ENCODE peak calls at places on chromosomes 6 and 20, in ten cellular contexts. I is esophagus squamous epithelium; S is hepatocyte; Z is fibroblast of lung; A is neural progenitor cell; X is CD8-positive, alpha-beta T cell; H is transverse colon; G is foreskin keratinocyte; B is OCI-LY7; E is effector memory CD4-positive, alpha-beta T cell. K is an unnamed sample.

GRCh38 chr20:2838847-2839671 is 1.4 kb downstream of the PCED1A start:
- DNase-seq in I (no peak), S (no peak), Z (no peak), A (no peak), X (no peak), H (no peak), G (no peak), B (no peak), E (no peak), K (no peak)

GRCh38 chr6:61200444-61200843 is 1085.6 kb downstream of the KHDRBS2 start:
- DNase-seq in I (no peak), S (no peak), Z (no peak), A (no peak), X (no peak), H (no peak), G (no peak), B (no peak), E (no peak), K (no peak)

GRCh38 chr20:62120990-62121775 is 1.1 kb upstream of the LSM14B start:
- DNase-seq in I (no peak), S (no peak), Z (no peak), A (peak; percentile 18), X (no peak), H (peak; percentile 66), G (peak; percentile 47), B (peak; percentile 71), E (no peak), K (no peak)

GRCh38 chr6:166379800-166380199 is 2.9 kb downstream of the MPC1 start:
- DNase-seq in I (no peak), S (no peak), Z (no peak), A (no peak), X (no peak), H (no peak), G (no peak), B (no peak), E (no peak), K (no peak)

GRCh38 chr20:50309280-50309763 is 118.7 kb downstream of the CEBPB start:
- DNase-seq in I (no peak), S (no peak), Z (peak; percentile 57), A (no peak), X (no peak), H (no peak), G (no peak), B (no peak), E (no peak), K (no peak)

GRCh38 chr20:14401479-14402138 is 64.2 kb upstream of the FLRT3 start:
- DNase-seq in I (no peak), S (no peak), Z (no peak), A (peak; percentile 51), X (no peak), H (no peak), G (no peak), B (no peak), E (no peak), K (peak; percentile 68)

GRCh38 chr20:38304845-38305447 is 990 bp downstream of the BPI start:
- DNase-seq in I (no peak), S (no peak), Z (no peak), A (peak; percentile 36), X (no peak), H (no peak), G (no peak), B (peak; percentile 8), E (no peak), K (peak; percentile 65)

GRCh38 chr20:33859157-33859695 is 48.1 kb downstream of the CHMP4B start:
- DNase-seq in I (no peak), S (no peak), Z (no peak), A (no peak), X (peak; percentile 48), H (peak; percentile 52), G (no peak), B (peak; percentile 66), E (peak; percentile 11), K (no peak)

GRCh38 chr6:17470953-17471335 is 77.5 kb downstream of the CAP2 start:
- DNase-seq in I (no peak), S (peak; percentile 23), Z (peak; percentile 70), A (no peak), X (no peak), H (no peak), G (peak; percentile 47), B (no peak), E (no peak), K (no peak)

GRCh38 chr20:17875981-17876385 is 92.6 kb downstream of the SNX5 start:
- DNase-seq in I (no peak), S (peak; percentile 66), Z (no peak), A (peak; percentile 39), X (no peak), H (no peak), G (no peak), B (no peak), E (no peak), K (no peak)

GRCh38 chr6:29981211-29981812 is 39.0 kb downstream of the HLA-A start:
- DNase-seq in I (no peak), S (no peak), Z (no peak), A (no peak), X (no peak), H (peak; percentile 49), G (no peak), B (no peak), E (no peak), K (no peak)

GRCh38 chr6:17280552-17281090 is 540 bp upstream of the RBM24 start:
- DNase-seq in I (no peak), S (peak; percentile 62), Z (peak; percentile 44), A (peak; percentile 84), X (peak; percentile 16), H (peak; percentile 38), G (no peak), B (no peak), E (no peak), K (peak; percentile 91)

GRCh38 chr20:46305331-46305972 is 2.8 kb downstream of the CDH22 start:
- DNase-seq in I (no peak), S (no peak), Z (no peak), A (no peak), X (no peak), H (no peak), G (no peak), B (no peak), E (no peak), K (no peak)

GRCh38 chr6:158322724-158323560 is 10.7 kb downstream of the TULP4 start:
- DNase-seq in I (no peak), S (peak; percentile 52), Z (peak; percentile 85), A (no peak), X (no peak), H (no peak), G (peak; percentile 86), B (no peak), E (no peak), K (no peak)
- H3K27ac ChIP-seq in I (peak overlapping the region; percentile 34), S (peak overlapping the region; percentile 84), Z (no peak overlapping the region), A (peak overlapping the region; percentile 26), X (no peak overlapping the region), H (peak overlapping the region; percentile 17), G (peak overlapping the region; percentile 7), B (no peak overlapping the region), E (no peak overlapping the region), K (no peak overlapping the region)

DNA sequence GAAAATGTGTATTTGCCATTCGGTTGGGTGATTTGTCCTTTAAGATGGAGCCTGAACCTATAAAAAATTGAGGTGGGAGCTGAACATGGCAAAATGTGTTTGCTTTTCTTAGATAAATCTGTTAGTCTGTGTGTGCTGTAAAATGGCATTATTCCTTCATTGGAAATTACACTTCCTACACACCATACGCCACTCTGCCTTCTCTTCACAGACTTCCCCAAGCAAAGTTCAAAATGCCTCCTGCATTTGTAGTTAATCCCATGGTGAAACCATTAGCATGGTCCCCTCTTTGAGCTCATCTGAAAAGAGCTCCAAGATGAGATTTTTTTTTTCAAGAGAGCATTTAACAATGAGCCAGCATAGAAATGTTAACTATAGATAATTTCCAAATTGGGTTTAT is 561 bp downstream of the ADTRP start:
- DNase-seq in I (no peak), S (no peak), Z (no peak), A (no peak), X (no peak), H (no peak), G (no peak), B (no peak), E (no peak), K (no peak)
- H3K27ac ChIP-seq in I (no peak overlapping the region), S (peak overlapping the region; percentile 81), Z (no peak overlapping the region), A (no peak overlapping the region), X (no peak overlapping the region), H (peak overlapping the region; percentile 83), G (no peak overlapping the region), B (no peak overlapping the region), E (no peak overlapping the region), K (no peak overlapping the region)

DNA sequence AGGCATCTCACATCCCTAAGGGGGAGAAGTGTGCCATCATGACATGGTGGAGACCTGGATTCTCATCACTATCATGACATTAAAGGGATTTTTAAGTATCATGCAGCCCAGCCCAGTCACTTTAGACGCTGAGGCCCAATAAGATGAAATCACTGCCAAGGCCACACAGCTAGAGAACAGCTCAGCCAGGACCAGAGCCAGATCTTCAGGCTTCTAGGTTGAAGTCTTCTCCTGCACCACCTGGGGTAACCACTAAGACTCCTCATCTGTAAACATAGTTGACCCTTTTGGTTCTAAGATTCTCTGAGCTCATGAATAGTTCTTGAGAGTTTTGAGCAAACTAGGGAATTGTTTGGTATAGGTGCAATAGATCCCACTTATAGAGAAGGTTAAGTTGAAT is 125.1 kb downstream of the TCP11 start:
- DNase-seq in I (no peak), S (no peak), Z (peak; percentile 20), A (no peak), X (no peak), H (no peak), G (no peak), B (no peak), E (no peak), K (no peak)
- H3K27ac ChIP-seq in I (peak overlapping the region; percentile 92), S (peak overlapping the region; percentile 91), Z (no peak overlapping the region), A (no peak overlapping the region), X (no peak overlapping the region), H (peak overlapping the region; percentile 93), G (no peak overlapping the region), B (no peak overlapping the region), E (no peak overlapping the region), K (peak overlapping the region; percentile 80)

GRCh38 chr6:114216789-114217467 is 125.9 kb downstream of the HS3ST5 start:
- DNase-seq in I (no peak), S (no peak), Z (no peak), A (no peak), X (no peak), H (no peak), G (no peak), B (no peak), E (no peak), K (peak; percentile 73)

GRCh38 chr6:114220241-114220640 is 122.6 kb downstream of the HS3ST5 start:
- DNase-seq in I (no peak), S (no peak), Z (no peak), A (no peak), X (no peak), H (no peak), G (no peak), B (no peak), E (no peak), K (no peak)

GRCh38 chr6:114218831-114219230 is 124.0 kb downstream of the HS3ST5 start:
- DNase-seq in I (no peak), S (no peak), Z (no peak), A (no peak), X (no peak), H (no peak), G (no peak), B (no peak), E (no peak), K (no peak)

DNA sequence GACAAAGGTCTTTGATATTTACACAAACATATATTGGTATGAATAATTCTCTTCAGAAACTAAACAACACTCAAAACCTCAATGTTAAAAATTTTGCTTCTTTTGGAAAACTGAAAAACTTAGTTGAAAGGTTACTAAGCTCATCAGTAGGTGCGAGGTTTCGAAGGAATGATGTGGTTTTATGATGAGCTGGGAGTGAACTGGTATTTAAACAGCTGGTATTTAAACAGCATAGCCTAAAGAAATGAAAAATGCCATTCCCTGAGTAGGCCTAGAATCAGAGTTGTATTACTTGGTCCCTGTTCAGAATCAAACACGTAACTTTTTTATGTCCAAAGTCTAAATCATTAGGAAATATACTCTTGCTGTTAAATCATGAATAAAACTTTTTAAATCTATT is 124.4 kb downstream of the HS3ST5 start:
- DNase-seq in I (no peak), S (no peak), Z (peak; percentile 7), A (no peak), X (no peak), H (no peak), G (no peak), B (no peak), E (no peak), K (peak; percentile 36)
- H3K27ac ChIP-seq in I (no peak overlapping the region), S (no peak overlapping the region), Z (no peak overlapping the region), A (no peak overlapping the region), X (no peak overlapping the region), H (no peak overlapping the region), G (no peak overlapping the region), B (no peak overlapping the region), E (no peak overlapping the region), K (peak overlapping the region; percentile 13)